ENCODE peak calls at places on chromosomes 1 and 21, in nine cellular contexts. Y is ELF-1; F is right lobe of liver; S is anterior cingulate cortex; Z is neuronal stem cell; M is HTR-8/SVneo; R is activated effector memory CD4-positive, alpha-beta T cell treated with anti-CD3 and anti-CD28 coated beads, Interleukin-2, amount 50 U/mL, for 16 hours; C is Right ventricle myocardium superior; E is NCI-H2171. A is an unnamed sample.

GRCh38 chr1:156194300-156194652 is 372 bp downstream of the SLC25A44 start:
- DNase-seq in Y (no peak), F (no peak), S (no peak), Z (no peak), M (no peak), R (no peak), C (no peak), E (peak), A (no peak)

GRCh38 chr1:223704921-223705878 is 7.1 kb upstream of the CAPN2 start:
- DNase-seq in Y (no peak), F (no peak), S (no peak), Z (no peak), M (no peak), R (no peak), C (no peak), E (no peak), A (no peak)

GRCh38 chr1:21020151-21020550 is 156.5 kb downstream of the EIF4G3 start:
- DNase-seq in Y (no peak), F (no peak), S (no peak), Z (no peak), M (no peak), R (no peak), C (no peak), E (no peak), A (no peak)

GRCh38 chr1:198024782-198025181 is 107.6 kb downstream of the LHX9 start:
- DNase-seq in Y (no peak), F (no peak), S (no peak), Z (no peak), M (no peak), R (no peak), C (no peak), E (no peak), A (no peak)

GRCh38 chr1:217136895-217137205 is 413.6 kb upstream of the ESRRG start:
- DNase-seq in Y (peak), F (no peak), S (no peak), Z (no peak), M (no peak), R (no peak), C (no peak), E (no peak), A (no peak)

GRCh38 chr1:192559115-192560006 is 16.2 kb upstream of the RGS1 start:
- DNase-seq in Y (peak), F (no peak), S (no peak), Z (no peak), M (peak), R (no peak), C (no peak), E (no peak), A (no peak)

GRCh38 chr1:61953076-61953789 is 211.0 kb downstream of the PATJ start:
- DNase-seq in Y (no peak), F (no peak), S (no peak), Z (no peak), M (no peak), R (no peak), C (no peak), E (no peak), A (no peak)

GRCh38 chr1:5915587-5916571 is 76.3 kb downstream of the NPHP4 start:
- DNase-seq in Y (no peak), F (no peak), S (no peak), Z (no peak), M (peak), R (no peak), C (no peak), E (no peak), A (peak)

GRCh38 chr1:171653796-171654704 is 1.6 kb upstream of the MYOC start:
- DNase-seq in Y (no peak), F (peak), S (no peak), Z (no peak), M (no peak), R (no peak), C (no peak), E (no peak), A (no peak)

GRCh38 chr1:12244078-12244477 is 14.2 kb downstream of the VPS13D start:
- DNase-seq in Y (no peak), F (no peak), S (no peak), Z (no peak), M (no peak), R (no peak), C (no peak), E (no peak), A (no peak)

GRCh38 chr1:204752688-204753040 is 67.1 kb upstream of the LRRN2 start:
- DNase-seq in Y (no peak), F (no peak), S (no peak), Z (no peak), M (no peak), R (no peak), C (no peak), E (no peak), A (no peak)

GRCh38 chr1:240644732-240645131 is 32.8 kb upstream of the GREM2 start:
- DNase-seq in Y (no peak), F (no peak), S (no peak), Z (no peak), M (no peak), R (no peak), C (no peak), E (no peak), A (no peak)

GRCh38 chr1:23619299-23620188 is 60.2 kb upstream of the ID3 start:
- DNase-seq in Y (peak), F (peak), S (no peak), Z (no peak), M (peak), R (peak), C (no peak), E (peak), A (no peak)

GRCh38 chr1:184291701-184292100 is 95.1 kb upstream of the C1orf21 start:
- DNase-seq in Y (no peak), F (no peak), S (no peak), Z (no peak), M (no peak), R (no peak), C (no peak), E (no peak), A (no peak)

GRCh38 chr21:38036016-38036415 is 119.8 kb upstream of the KCNJ6 start:
- DNase-seq in Y (peak), F (no peak), S (no peak), Z (no peak), M (no peak), R (no peak), C (peak), E (no peak), A (no peak)

GRCh38 chr1:27643626-27644368 is 8.8 kb upstream of the FGR start:
- DNase-seq in Y (peak), F (no peak), S (no peak), Z (no peak), M (no peak), R (peak), C (peak), E (peak), A (no peak)

GRCh38 chr1:240344918-240345317 is 253.2 kb downstream of the FMN2 start:
- DNase-seq in Y (no peak), F (no peak), S (no peak), Z (no peak), M (no peak), R (no peak), C (no peak), E (no peak), A (no peak)

GRCh38 chr1:78892251-78892650 is 114.3 kb downstream of the ADGRL4 start:
- DNase-seq in Y (no peak), F (no peak), S (no peak), Z (no peak), M (no peak), R (no peak), C (no peak), E (no peak), A (no peak)

GRCh38 chr1:67005068-67005467 is 48.9 kb downstream of the SLC35D1 start:
- DNase-seq in Y (no peak), F (no peak), S (no peak), Z (no peak), M (no peak), R (no peak), C (peak), E (no peak), A (no peak)

GRCh38 chr1:1178794-1179331 is 5.2 kb downstream of the TTLL10 start:
- DNase-seq in Y (no peak), F (peak), S (no peak), Z (no peak), M (no peak), R (no peak), C (peak), E (no peak), A (no peak)

GRCh38 chr1:86551305-86551704 is 4.4 kb downstream of the CLCA4 start:
- DNase-seq in Y (peak), F (no peak), S (no peak), Z (no peak), M (no peak), R (no peak), C (no peak), E (no peak), A (no peak)

GRCh38 chr1:241272828-241273227 is 84.2 kb downstream of the RGS7 start:
- DNase-seq in Y (no peak), F (no peak), S (no peak), Z (no peak), M (no peak), R (no peak), C (no peak), E (no peak), A (no peak)

GRCh38 chr1:9294440-9294773 is 1.7 kb downstream of the SPSB1 start:
- DNase-seq in Y (no peak), F (no peak), S (no peak), Z (no peak), M (no peak), R (peak), C (no peak), E (no peak), A (no peak)

GRCh38 chr1:59574085-59574484 is 240.7 kb upstream of the HOOK1 start:
- DNase-seq in Y (no peak), F (no peak), S (no peak), Z (no peak), M (no peak), R (no peak), C (no peak), E (peak), A (no peak)

GRCh38 chr21:21973806-21974205 is 975.6 kb downstream of the NCAM2 start:
- DNase-seq in Y (no peak), F (no peak), S (no peak), Z (peak), M (no peak), R (no peak), C (no peak), E (no peak), A (no peak)

GRCh38 chr1:25802915-25803314 is 2.9 kb downstream of the SELENON start:
- DNase-seq in Y (no peak), F (no peak), S (no peak), Z (no peak), M (no peak), R (no peak), C (no peak), E (no peak), A (no peak)

GRCh38 chr1:176539018-176539417 is 76.0 kb downstream of the PAPPA2 start:
- DNase-seq in Y (no peak), F (no peak), S (no peak), Z (no peak), M (no peak), R (no peak), C (no peak), E (no peak), A (no peak)

GRCh38 chr1:175889044-175889443 is 145.6 kb upstream of the TNR start:
- DNase-seq in Y (no peak), F (no peak), S (no peak), Z (no peak), M (no peak), R (no peak), C (no peak), E (no peak), A (no peak)

GRCh38 chr1:84855168-84855567 is 37.8 kb downstream of the LPAR3 start:
- DNase-seq in Y (no peak), F (no peak), S (no peak), Z (no peak), M (no peak), R (no peak), C (no peak), E (no peak), A (no peak)

GRCh38 chr1:44693159-44693558 is 18.6 kb downstream of the ARMH1 start:
- DNase-seq in Y (no peak), F (no peak), S (no peak), Z (no peak), M (no peak), R (no peak), C (no peak), E (no peak), A (no peak)

GRCh38 chr1:236471653-236472052 is 52.1 kb upstream of the LGALS8 start:
- DNase-seq in Y (no peak), F (no peak), S (no peak), Z (no peak), M (no peak), R (peak), C (no peak), E (no peak), A (no peak)

GRCh38 chr1:234605983-234606730 is 3.8 kb downstream of the IRF2BP2 start:
- DNase-seq in Y (peak), F (no peak), S (no peak), Z (no peak), M (no peak), R (peak), C (peak), E (peak), A (peak)